ENCODE peak calls at places on chromosomes 2 and 18, in six cellular contexts. E is activated naive CD4-positive, alpha-beta T cell treated with anti-CD3 and anti-CD28 coated beads for 36 hours; H is activated CD8-positive, alpha-beta T cell treated with anti-CD3 and anti-CD28 coated beads, Interleukin-2, amount 10 ng/mL, durations not matched to agents 7 days and 5 days; S is NCI-H524 treated with DMSO at 0.1 percent for 48 hours; X is activated naive CD8-positive, alpha-beta T cell treated with anti-CD3 and anti-CD28 coated beads, Interleukin-2, amount 50 U/mL, for 24 hours; O is GM03348. G is an unnamed sample.

GRCh38 chr2:206614825-206615224 is 27.5 kb upstream of the FAM237A start:
- DNase-seq in S (no peak), H (no peak), E (no peak), X (no peak), O (no peak), G (no peak)

GRCh38 chr2:109322111-109322510 is 193.1 kb downstream of the SH3RF3 start:
- DNase-seq in H (no peak), S (no peak), X (no peak), O (peak), E (no peak), G (no peak)

GRCh38 chr2:41719756-41720155 is 328.1 kb upstream of the PKDCC start:
- DNase-seq in X (no peak), H (no peak), E (no peak), O (no peak), S (no peak), G (no peak)

GRCh38 chr18:43061816-43062215 is 53.7 kb downstream of the RIT2 start:
- DNase-seq in O (no peak), X (no peak), H (no peak), E (no peak), S (no peak), G (no peak)

GRCh38 chr2:113084249-113085000 is 16.7 kb downstream of the IL1F10 start:
- DNase-seq in H (no peak), S (no peak), X (no peak), E (peak), O (peak), G (no peak)

GRCh38 chr18:34709104-34709503 is 994 bp upstream of the DTNA start:
- DNase-seq in H (no peak), X (no peak), S (no peak), E (no peak), O (peak), G (no peak)

GRCh38 chr2:100365434-100365833 is 43.1 kb upstream of the LONRF2 start:
- DNase-seq in H (no peak), X (no peak), E (no peak), S (no peak), O (no peak), G (no peak)

GRCh38 chr2:98880266-98881152 is 55.5 kb downstream of the CRACDL start:
- DNase-seq in S (peak), E (no peak), X (no peak), H (no peak), O (peak), G (no peak)

GRCh38 chr2:112790305-112790704 is 6.0 kb upstream of the IL1A start:
- DNase-seq in H (no peak), S (no peak), O (no peak), X (no peak), E (no peak), G (no peak)

GRCh38 chr2:20609349-20609994 is 41.4 kb downstream of the HS1BP3 start:
- DNase-seq in X (no peak), O (no peak), S (no peak), H (no peak), E (no peak), G (no peak)